ENCODE peak calls at places on chromosomes 5 and 9, in ten cellular contexts. A, K, E, N, H, F, Z, P, S and T are unnamed samples.
A peak's percentile ranks its signal among the peaks of the same experiment; 100 is the strongest.

GRCh38 chr5:90557871-90558270 is 726 bp upstream of the ADGRV1 start:
- DNase-seq in F (no peak), Z (no peak), K (no peak), E (no peak), P (no peak), N (no peak), A (no peak), H (no peak), S (no peak), T (no peak)

GRCh38 chr9:21974542-21975409 is 19.4 kb downstream of the CDKN2A start:
- DNase-seq in K (peak; percentile 27), H (no peak), N (peak; percentile 90), F (peak; percentile 61), P (no peak), A (no peak), S (peak; percentile 76), Z (peak; percentile 25), E (peak; percentile 70), T (no peak)

GRCh38 chr9:113589890-113590289 is 126.4 kb downstream of the RGS3 start:
- DNase-seq in A (no peak), Z (no peak), K (no peak), S (peak; percentile 52), N (no peak), P (no peak), E (peak; percentile 79), F (no peak), H (no peak), T (peak; percentile 33)

GRCh38 chr5:173807150-173807784 is 80.9 kb upstream of the CPEB4 start:
- DNase-seq in A (no peak), E (no peak), S (no peak), H (no peak), P (no peak), K (no peak), F (no peak), Z (no peak), N (no peak), T (no peak)

GRCh38 chr5:81626524-81626923 is 124.4 kb downstream of the SSBP2 start:
- DNase-seq in N (no peak), Z (no peak), P (no peak), A (peak; percentile 40), E (peak; percentile 82), S (peak; percentile 75), K (no peak), F (no peak), H (no peak), T (no peak)

GRCh38 chr9:79671558-79671957 is 99.8 kb downstream of the TLE4 start:
- DNase-seq in S (no peak), P (no peak), K (no peak), Z (no peak), H (no peak), F (no peak), A (no peak), E (peak; percentile 37), N (no peak), T (no peak)

GRCh38 chr5:93209476-93209875 is 371.5 kb downstream of the NR2F1-AS1 start:
- DNase-seq in Z (no peak), F (no peak), E (no peak), S (no peak), H (no peak), P (no peak), A (no peak), K (no peak), N (no peak), T (no peak)

GRCh38 chr5:128876848-128877387 is 88.4 kb upstream of the SLC27A6 start:
- DNase-seq in A (no peak), H (no peak), F (no peak), N (peak; percentile 46), P (no peak), K (no peak), S (no peak), E (no peak), Z (no peak), T (no peak)

GRCh38 chr9:136661641-136662325 is 933 bp upstream of the EGFL7 start:
- DNase-seq in A (no peak), N (no peak), H (no peak), F (no peak), Z (no peak), E (no peak), P (no peak), K (no peak), S (no peak), T (no peak)

GRCh38 chr9:113600477-113600851 is 136.9 kb downstream of the RGS3 start:
- DNase-seq in K (no peak), Z (no peak), N (peak; percentile 51), F (no peak), H (no peak), P (peak; percentile 55), S (no peak), E (no peak), A (no peak), T (no peak)

GRCh38 chr5:172854451-172854871 is 20.4 kb downstream of the ERGIC1 start:
- DNase-seq in S (peak; percentile 34), A (no peak), E (no peak), N (no peak), F (peak; percentile 85), H (no peak), K (no peak), Z (peak; percentile 45), P (peak; percentile 88), T (no peak)

DNA sequence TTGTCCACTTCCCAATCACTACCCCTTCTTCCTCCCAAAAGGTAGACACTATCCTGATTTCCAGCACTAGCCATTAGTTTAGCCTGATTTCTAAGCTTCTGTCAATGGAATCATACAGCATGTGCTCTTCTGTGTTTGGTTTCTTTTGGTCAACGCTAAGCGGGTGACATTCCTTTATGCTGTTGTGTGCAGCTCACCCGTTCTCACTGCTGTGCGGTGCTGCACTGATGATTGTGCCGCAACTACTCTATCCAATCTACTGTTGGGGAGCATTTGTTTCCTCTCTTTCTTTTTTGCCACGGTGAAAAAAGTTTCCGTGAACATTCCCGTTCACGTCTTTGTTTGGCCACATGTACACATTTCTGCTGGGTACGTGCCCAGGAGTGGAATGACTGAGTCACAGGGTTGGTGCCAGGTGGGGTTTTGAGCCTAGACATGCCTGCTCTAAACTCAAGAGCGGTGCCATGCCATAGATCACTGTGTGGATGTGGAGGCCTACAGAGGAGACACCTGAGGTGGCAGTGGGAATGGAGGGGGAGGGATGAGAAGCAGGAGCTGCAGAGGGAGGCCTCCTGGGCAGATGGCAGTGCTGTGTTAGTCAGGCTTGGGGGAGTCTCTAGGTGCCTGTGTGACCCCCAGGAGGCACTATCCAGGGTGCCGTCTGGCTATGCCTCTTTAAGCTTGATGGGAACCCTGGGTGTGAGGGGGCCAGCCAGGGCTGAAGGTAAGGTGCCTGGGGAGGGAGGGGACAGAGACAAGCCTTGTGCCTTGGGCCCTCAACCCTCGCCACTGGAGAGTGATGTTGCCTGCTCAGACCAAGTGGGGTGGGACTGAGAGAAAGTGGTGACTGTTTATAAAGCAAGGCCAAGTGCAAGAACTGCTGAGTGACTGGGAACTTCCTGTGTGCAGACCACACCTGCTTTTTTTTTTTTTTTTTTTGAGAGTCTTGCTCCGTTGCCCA is 11.4 kb upstream of the ANKRD33B start:
- DNase-seq in S (peak; percentile 47), Z (no peak), P (no peak), H (no peak), F (no peak), N (peak; percentile 55), A (no peak), E (no peak), K (peak; percentile 13), T (no peak)
- H3K4me3 ChIP-seq in S (no peak overlapping the region), Z (no peak overlapping the region), P (no peak overlapping the region), H (no peak overlapping the region), F (no peak overlapping the region), N (no peak overlapping the region), A (no peak overlapping the region), E (no peak overlapping the region), K (no peak overlapping the region), T (no peak overlapping the region)

GRCh38 chr9:115013998-115014397 is 83.6 kb upstream of the TNFSF8 start:
- DNase-seq in P (peak; percentile 57), H (no peak), F (peak; percentile 70), A (peak; percentile 72), E (peak; percentile 90), S (peak; percentile 78), N (peak; percentile 88), K (peak; percentile 79), Z (peak; percentile 56), T (peak; percentile 70)
- H3K4me3 ChIP-seq in P (no peak overlapping the region), H (no peak overlapping the region), F (no peak overlapping the region), A (no peak overlapping the region), E (no peak overlapping the region), S (no peak overlapping the region), N (no peak overlapping the region), K (no peak overlapping the region), Z (no peak overlapping the region), T (no peak overlapping the region)

GRCh38 chr5:150497989-150498317 is 10.0 kb upstream of the NDST1 start:
- DNase-seq in K (no peak), P (no peak), S (no peak), A (no peak), E (no peak), Z (peak; percentile 37), F (no peak), N (no peak), H (no peak), T (no peak)

GRCh38 chr5:150499437-150499956 is 8.4 kb upstream of the NDST1 start:
- DNase-seq in A (no peak), K (no peak), Z (no peak), H (no peak), E (no peak), S (no peak), P (no peak), N (peak; percentile 77), F (no peak), T (no peak)

GRCh38 chr5:150497274-150497988 is 10.5 kb upstream of the NDST1 start:
- DNase-seq in H (peak; percentile 74), A (peak; percentile 99), Z (peak; percentile 85), S (peak; percentile 94), K (no peak), E (peak; percentile 90), P (peak; percentile 83), N (no peak), F (peak; percentile 68), T (no peak)

GRCh38 chr5:150498971-150499370 is 9.0 kb upstream of the NDST1 start:
- DNase-seq in S (no peak), P (no peak), Z (no peak), N (no peak), A (no peak), E (no peak), F (no peak), K (no peak), H (no peak), T (no peak)

DNA sequence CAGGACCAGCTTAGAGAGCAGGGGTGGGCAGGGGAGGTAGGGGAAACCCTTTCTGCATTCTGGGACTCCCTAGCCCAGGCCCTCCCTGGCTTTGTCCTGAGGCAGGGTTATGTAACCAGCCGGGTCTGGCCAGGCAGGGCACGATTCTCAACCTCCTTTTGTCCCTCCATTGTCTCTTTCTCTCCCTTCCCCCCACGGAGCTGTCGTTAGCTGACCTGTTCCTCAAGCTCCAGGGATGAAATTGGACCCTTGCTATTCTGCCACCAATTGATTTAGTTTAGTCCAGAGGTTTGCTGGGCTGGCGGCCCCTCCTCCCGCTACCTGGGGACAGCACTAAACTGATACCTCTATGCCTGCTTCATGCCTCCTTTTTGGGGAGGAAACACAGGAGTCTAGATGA is 9.4 kb upstream of the NDST1 start:
- DNase-seq in K (no peak), H (no peak), S (no peak), P (no peak), F (no peak), N (peak; percentile 63), A (no peak), E (no peak), Z (no peak), T (no peak)
- H3K4me3 ChIP-seq in K (no peak overlapping the region), H (peak overlapping the region; percentile 44), S (no peak overlapping the region), P (no peak overlapping the region), F (no peak overlapping the region), N (peak overlapping the region; percentile 48), A (peak overlapping the region; percentile 29), E (no peak overlapping the region), Z (no peak overlapping the region), T (no peak overlapping the region)

DNA sequence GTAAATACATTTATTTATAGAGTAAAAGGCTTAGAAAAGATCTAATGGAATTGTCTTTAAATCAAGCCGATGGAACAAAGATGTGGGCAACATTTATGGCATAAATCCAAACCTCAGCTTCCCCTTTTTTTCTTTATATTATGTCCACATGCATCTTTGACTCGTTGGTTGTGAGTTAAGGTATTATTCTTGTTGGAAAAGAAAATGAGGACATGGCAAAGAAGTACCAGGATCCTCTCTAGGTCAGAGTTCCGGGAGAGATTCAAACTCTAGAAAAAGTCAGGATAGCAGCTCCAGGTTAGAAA is 500 bp upstream of the NME5 start:
- DNase-seq in P (no peak), N (no peak), E (no peak), F (no peak), K (no peak), S (no peak), H (no peak), Z (no peak), A (no peak), T (no peak)
- H3K4me3 ChIP-seq in P (no peak overlapping the region), N (peak overlapping the region; percentile 84), E (no peak overlapping the region), F (peak overlapping the region; percentile 69), K (no peak overlapping the region), S (no peak overlapping the region), H (peak overlapping the region; percentile 66), Z (peak overlapping the region; percentile 69), A (no peak overlapping the region), T (no peak overlapping the region)